ENCODE peak calls at places on chromosomes 13 and 19, in six cellular contexts. M is IMR-90, H is bronchial epithelial cell, E is neural progenitor cell, B is SK-N-SH, W is OCI-LY7. F is an unnamed sample.

GRCh38 chr19:16527971-16528521 is 14.2 kb downstream of the CHERP start:
- DNase-seq in M (no peak), H (no peak), E (peak), B (peak), W (peak), F (no peak)

GRCh38 chr19:18170714-18171255 is 2.8 kb upstream of the IFI30 start:
- DNase-seq in M (no peak), H (no peak), E (no peak), B (peak), W (peak), F (no peak)

GRCh38 chr19:17920527-17920926 is 12.3 kb upstream of the CCDC124 start:
- DNase-seq in M (no peak), H (no peak), E (no peak), B (no peak), W (no peak), F (no peak)

GRCh38 chr19:29060833-29061364 is 152.1 kb downstream of the UQCRFS1 start:
- DNase-seq in M (no peak), H (no peak), E (no peak), B (no peak), W (no peak), F (no peak)

GRCh38 chr13:73544175-73544574 is 485.4 kb downstream of the KLF5 start:
- DNase-seq in M (no peak), H (no peak), E (no peak), B (no peak), W (no peak), F (no peak)

GRCh38 chr19:49553451-49554271 is 25.9 kb downstream of the RCN3 start:
- DNase-seq in M (peak), H (peak), E (no peak), B (no peak), W (no peak), F (no peak)

GRCh38 chr19:17889609-17890214 is 18.0 kb downstream of the SLC5A5 start:
- DNase-seq in M (peak), H (peak), E (peak), B (no peak), W (no peak), F (peak)

GRCh38 chr19:34824686-34825085 is 51.7 kb upstream of the ZNF599 start:
- DNase-seq in M (no peak), H (no peak), E (no peak), B (no peak), W (no peak), F (no peak)

GRCh38 chr19:10105241-10106099 is 692 bp upstream of the PPAN start:
- DNase-seq in M (no peak), H (no peak), E (no peak), B (no peak), W (peak), F (no peak)

GRCh38 chr19:51547397-51548212 is 16.1 kb upstream of the SIGLEC6 start:
- DNase-seq in M (no peak), H (no peak), E (no peak), B (no peak), W (no peak), F (no peak)

GRCh38 chr19:41957161-41957837 is 1.8 kb downstream of the RABAC1 start:
- DNase-seq in M (no peak), H (no peak), E (no peak), B (no peak), W (no peak), F (no peak)

GRCh38 chr13:28220166-28220565 is 81.8 kb downstream of the PAN3 start:
- DNase-seq in M (peak), H (peak), E (no peak), B (no peak), W (no peak), F (peak)

GRCh38 chr13:77915676-77916075 is 3.0 kb downstream of the EDNRB start:
- DNase-seq in M (no peak), H (no peak), E (no peak), B (no peak), W (no peak), F (no peak)

GRCh38 chr13:65310663-65311328 is 1919.3 kb downstream of the PCDH9 start:
- DNase-seq in M (no peak), H (no peak), E (no peak), B (no peak), W (no peak), F (no peak)

GRCh38 chr19:19492026-19492610 is 23.2 kb downstream of the TSSK6 start:
- DNase-seq in M (no peak), H (no peak), E (no peak), B (no peak), W (no peak), F (no peak)

GRCh38 chr19:48962029-48962848 is 2.9 kb upstream of the FTL start:
- DNase-seq in M (no peak), H (no peak), E (no peak), B (no peak), W (peak), F (no peak)

GRCh38 chr13:100440756-100441421 is 147.7 kb downstream of the GGACT start:
- DNase-seq in M (peak), H (no peak), E (no peak), B (no peak), W (no peak), F (no peak)

GRCh38 chr19:4781851-4782250 is 9.7 kb upstream of the FEM1A start:
- DNase-seq in M (no peak), H (no peak), E (no peak), B (no peak), W (peak), F (no peak)

GRCh38 chr13:30745917-30746686 is 10.8 kb downstream of the ALOX5AP start:
- DNase-seq in M (no peak), H (peak), E (no peak), B (peak), W (no peak), F (no peak)

GRCh38 chr13:83940742-83941141 is 58.5 kb upstream of the SLITRK1 start:
- DNase-seq in M (no peak), H (peak), E (no peak), B (no peak), W (no peak), F (peak)

GRCh38 chr19:47601180-47601904 is 7.6 kb upstream of the BICRA start:
- DNase-seq in M (no peak), H (no peak), E (no peak), B (no peak), W (peak), F (no peak)
- H3K4me3 ChIP-seq in M (no peak), H (no peak), E (peak), B (peak), W (peak), F (peak)

GRCh38 chr13:111534646-111535461 is 214.4 kb downstream of the TEX29 start:
- DNase-seq in M (no peak), H (no peak), E (peak), B (no peak), W (no peak), F (no peak)
- H3K4me3 ChIP-seq in M (no peak), H (no peak), E (peak), B (no peak), W (no peak), F (no peak)

DNA sequence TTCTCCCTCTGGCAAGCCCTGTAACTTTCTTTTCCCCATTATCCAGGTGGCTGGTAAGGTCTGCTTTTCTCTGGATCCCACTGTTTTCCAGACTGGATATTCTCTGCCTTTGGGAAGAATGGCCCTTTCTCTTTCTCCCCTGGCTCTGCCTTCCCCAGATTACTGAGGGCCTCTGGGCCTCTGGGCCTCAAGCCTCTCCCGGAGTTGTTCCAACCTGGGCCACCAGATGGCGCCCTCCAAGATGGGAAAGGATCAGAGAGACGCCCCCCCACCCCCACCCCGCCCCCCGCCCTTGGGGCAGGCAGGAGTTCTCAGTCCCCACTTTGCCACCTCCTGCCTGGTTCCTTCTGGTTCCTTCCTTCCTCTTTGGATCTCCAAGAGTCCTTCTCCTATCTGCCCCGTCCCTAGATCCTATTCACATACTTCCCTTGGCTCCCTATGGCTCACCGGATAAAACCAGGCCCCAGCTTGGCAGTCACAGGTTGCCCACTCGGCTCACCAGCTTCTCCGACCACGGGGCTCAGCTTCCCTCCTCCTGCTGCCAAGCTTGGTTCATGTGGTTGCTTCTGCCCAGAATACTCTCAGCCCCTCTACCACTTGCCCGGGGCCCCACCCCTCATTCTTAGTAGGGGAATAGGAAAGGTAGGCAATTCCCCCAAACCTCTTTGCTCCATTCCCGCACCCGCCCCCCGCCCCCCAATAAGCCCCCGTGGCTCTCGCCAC is 13.0 kb downstream of the EPS8L1 start:
- DNase-seq in M (peak), H (peak), E (peak), B (peak), W (peak), F (no peak)
- H3K4me3 ChIP-seq in M (no peak), H (no peak), E (peak), B (no peak), W (no peak), F (no peak)

GRCh38 chr13:97224544-97225324 is 2.6 kb downstream of the MBNL2 start:
- DNase-seq in M (peak), H (peak), E (no peak), B (no peak), W (no peak), F (no peak)

GRCh38 chr13:97225533-97225932 is 3.4 kb downstream of the MBNL2 start:
- DNase-seq in M (no peak), H (no peak), E (no peak), B (no peak), W (peak), F (no peak)

GRCh38 chr13:97226788-97227627 is 4.9 kb downstream of the MBNL2 start:
- DNase-seq in M (no peak), H (no peak), E (no peak), B (no peak), W (peak), F (no peak)

GRCh38 chr13:97223711-97224461 is 1.8 kb downstream of the MBNL2 start:
- DNase-seq in M (peak), H (peak), E (peak), B (no peak), W (peak), F (peak)

DNA sequence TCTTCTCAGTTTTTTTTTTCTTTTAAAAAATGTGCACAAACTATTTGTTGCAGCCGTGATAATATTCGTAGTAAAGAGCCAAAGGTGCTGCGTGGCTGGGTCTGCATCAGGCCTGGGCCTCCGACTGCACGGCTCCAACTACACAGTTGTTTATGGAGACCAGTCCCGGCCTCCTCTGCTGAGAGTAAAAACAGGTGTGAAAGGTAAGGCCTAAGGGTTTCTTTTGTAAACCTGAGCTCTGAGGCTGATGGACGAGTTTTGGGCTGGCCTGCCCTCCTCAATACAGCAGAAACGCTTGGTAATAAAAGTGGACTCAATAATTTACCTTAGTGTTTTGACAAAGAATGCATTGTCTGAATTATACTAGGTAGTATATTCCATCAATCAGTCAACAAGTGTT is 3.9 kb downstream of the MBNL2 start:
- DNase-seq in M (no peak), H (no peak), E (no peak), B (no peak), W (peak), F (no peak)
- H3K4me3 ChIP-seq in M (peak), H (no peak), E (no peak), B (peak), W (peak), F (peak)

GRCh38 chr19:3575949-3576673 is 3.4 kb downstream of the HMG20B start:
- DNase-seq in M (no peak), H (no peak), E (no peak), B (peak), W (no peak), F (no peak)
- H3K4me3 ChIP-seq in M (no peak), H (no peak), E (peak), B (no peak), W (no peak), F (peak)

DNA sequence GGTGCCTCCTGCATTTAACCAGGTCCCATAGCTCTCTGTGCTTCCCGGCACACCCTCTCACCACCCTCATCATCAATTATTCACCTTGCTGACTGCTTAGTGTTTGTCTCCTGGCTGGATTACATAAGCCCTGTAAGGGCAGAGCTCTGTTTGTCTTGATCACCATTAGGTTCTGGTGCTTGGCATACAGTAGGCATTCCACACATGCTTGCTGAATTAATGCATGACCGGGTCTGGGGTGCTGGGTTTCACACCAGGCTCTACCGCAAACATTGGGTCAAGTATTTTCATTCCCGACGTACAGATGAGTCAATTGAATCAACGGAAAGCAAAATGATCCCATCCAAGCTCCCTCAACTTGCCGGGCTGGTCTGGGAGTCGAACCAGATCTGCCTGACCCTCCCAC is 28.5 kb downstream of the VAV1 start:
- DNase-seq in M (peak), H (peak), E (no peak), B (no peak), W (peak), F (peak)
- H3K4me3 ChIP-seq in M (no peak), H (peak), E (no peak), B (peak), W (peak), F (no peak)

F was measured in skeletal muscle cell.